ENCODE peak calls at places on chromosomes 5 and 9, in five cellular contexts. Y is HuH-7.5, C is Panc1, F is lower leg skin, Q is sciatic nerve. I is an unnamed sample.

GRCh38 chr9:131095666-131096489 is 453 bp upstream of the AIF1L start:
- DNase-seq in F (no peak), Y (peak; percentile 89), Q (peak; percentile 73), C (no peak), I (no peak)

GRCh38 chr5:140246378-140247122 is 56.4 kb downstream of the PFDN1 start:
- DNase-seq in C (no peak), F (no peak), Q (no peak), Y (no peak), I (no peak)

GRCh38 chr9:108885643-108886348 is 23.7 kb downstream of the ACTL7A start:
- DNase-seq in Y (peak; percentile 69), F (no peak), C (no peak), Q (no peak), I (no peak)

GRCh38 chr5:14417232-14417730 is 164.3 kb upstream of the OTULINL start:
- DNase-seq in F (no peak), Y (no peak), Q (no peak), C (no peak), I (no peak)

GRCh38 chr5:74648835-74649286 is 8.3 kb upstream of the ENC1 start:
- DNase-seq in Y (peak; percentile 47), C (no peak), Q (no peak), F (no peak), I (no peak)

GRCh38 chr9:91071185-91071990 is 269.8 kb downstream of the SYK start:
- DNase-seq in Q (no peak), F (no peak), Y (no peak), C (no peak), I (peak; percentile 91)

GRCh38 chr5:91499943-91500531 is 116.9 kb upstream of the ARRDC3 start:
- DNase-seq in F (no peak), C (peak; percentile 35), Y (no peak), Q (no peak), I (no peak)

GRCh38 chr5:125065114-125065513 is 318.7 kb upstream of the ZNF608 start:
- DNase-seq in Q (no peak), F (no peak), Y (no peak), C (no peak), I (no peak)

GRCh38 chr9:23683021-23683431 is 143.0 kb downstream of the ELAVL2 start:
- DNase-seq in Y (no peak), Q (no peak), C (no peak), F (no peak), I (no peak)

GRCh38 chr5:146962801-146963355 is 84.3 kb upstream of the PPP2R2B start:
- DNase-seq in C (no peak), Y (no peak), F (no peak), Q (no peak), I (no peak)

GRCh38 chr5:39080597-39081204 is 6.5 kb upstream of the RICTOR start:
- DNase-seq in F (no peak), Q (no peak), C (no peak), Y (peak; percentile 53), I (peak; percentile 39)

GRCh38 chr5:125685771-125686170 is 737.4 kb upstream of the GRAMD2B start:
- DNase-seq in Q (no peak), F (no peak), C (no peak), Y (no peak), I (no peak)

GRCh38 chr9:81833563-81834345 is 94.5 kb upstream of the SPATA31D4 start:
- DNase-seq in Y (no peak), C (no peak), Q (no peak), F (no peak), I (no peak)

GRCh38 chr5:64839936-64840335 is 71.2 kb downstream of the CWC27 start:
- DNase-seq in C (no peak), Y (no peak), F (no peak), Q (no peak), I (no peak)

GRCh38 chr9:4143951-4144717 is 155.7 kb downstream of the GLIS3 start:
- DNase-seq in C (no peak), F (no peak), Y (no peak), Q (no peak), I (no peak)

GRCh38 chr9:108889649-108890067 is 27.6 kb downstream of the ACTL7A start:
- DNase-seq in Q (no peak), C (no peak), F (no peak), Y (no peak), I (no peak)